ENCODE peak calls at places on chromosomes 1 and 21, in five cellular contexts. O is GM20000, T is prostate gland, M is PC-3, D is thoracic aorta. G is an unnamed sample.

GRCh38 chr1:231699769-231700168 is 73.2 kb downstream of the DISC1 start:
- DNase-seq in O (no peak), T (no peak), M (no peak), D (no peak), G (no peak)

GRCh38 chr1:248926401-248927182 is 20.6 kb downstream of the PGBD2 start:
- DNase-seq in O (peak), T (no peak), M (peak), D (no peak), G (no peak)

GRCh38 chr1:21762022-21762404 is 20.9 kb downstream of the USP48 start:
- DNase-seq in O (peak), T (no peak), M (no peak), D (no peak), G (no peak)

GRCh38 chr1:159171688-159172501 is 480 bp downstream of the CADM3 start:
- DNase-seq in O (no peak), T (no peak), M (no peak), D (no peak), G (no peak)

GRCh38 chr1:24122776-24123175 is 10.8 kb upstream of the MYOM3 start:
- DNase-seq in O (no peak), T (no peak), M (no peak), D (no peak), G (no peak)

GRCh38 chr1:92749024-92749634 is 35.8 kb downstream of the EVI5 start:
- DNase-seq in O (peak), T (peak), M (peak), D (no peak), G (peak)

GRCh38 chr21:45019076-45019886 is 55.1 kb upstream of the ADARB1 start:
- DNase-seq in O (no peak), T (no peak), M (no peak), D (no peak), G (no peak)

GRCh38 chr21:44901391-44902074 is 19.2 kb downstream of the ITGB2 start:
- DNase-seq in O (no peak), T (no peak), M (no peak), D (no peak), G (no peak)

DNA sequence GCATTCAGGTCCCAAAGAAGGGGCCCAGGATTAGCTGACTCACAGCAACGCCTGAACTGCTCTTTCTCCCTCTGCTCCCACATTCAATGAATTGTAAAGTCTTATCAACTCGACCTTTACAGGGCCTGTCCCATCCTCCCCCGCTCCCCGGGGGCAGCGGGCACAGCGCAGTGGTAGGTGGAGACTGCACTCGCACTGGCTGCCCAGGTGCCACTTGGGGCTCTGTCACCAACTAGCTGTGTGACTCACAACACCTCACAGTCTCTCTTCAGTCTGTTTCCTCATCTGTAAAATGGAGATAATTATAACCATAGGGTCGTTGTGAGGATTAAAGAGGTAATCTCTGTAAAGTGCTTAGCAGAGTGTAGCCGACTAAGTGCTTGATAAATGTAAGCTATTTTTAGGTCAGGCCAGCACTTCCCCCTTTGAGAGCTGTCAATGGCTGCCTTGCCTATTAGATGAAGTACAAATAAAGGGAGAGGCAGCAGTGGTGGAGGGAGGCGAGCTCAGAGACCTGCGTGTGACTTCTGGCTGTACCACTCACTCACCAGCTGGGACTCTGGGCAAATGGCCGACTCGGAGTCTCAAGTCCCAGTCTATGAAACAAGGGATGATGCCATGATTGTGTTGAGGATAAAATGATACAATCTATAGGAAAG is 681 bp upstream of the MYBPHL start:
- DNase-seq in O (no peak), T (no peak), M (no peak), D (no peak), G (no peak)
- TF ChIP-seq CTCF in O (no peak), T (no peak), M (no peak), D (no peak), G (no peak)

GRCh38 chr1:14552246-14552970 is 46.1 kb upstream of the KAZN start:
- DNase-seq in O (no peak), T (no peak), M (no peak), D (no peak), G (no peak)

GRCh38 chr1:14553711-14554110 is 44.8 kb upstream of the KAZN start:
- DNase-seq in O (no peak), T (no peak), M (no peak), D (no peak), G (no peak)

GRCh38 chr1:14545422-14546025 is 53.0 kb upstream of the KAZN start:
- DNase-seq in O (no peak), T (no peak), M (no peak), D (no peak), G (no peak)

GRCh38 chr1:14549897-14550635 is 48.4 kb upstream of the KAZN start:
- DNase-seq in O (no peak), T (no peak), M (no peak), D (no peak), G (no peak)
- TF ChIP-seq CTCF in O (no peak), T (no peak), M (peak), D (no peak), G (no peak)

DNA sequence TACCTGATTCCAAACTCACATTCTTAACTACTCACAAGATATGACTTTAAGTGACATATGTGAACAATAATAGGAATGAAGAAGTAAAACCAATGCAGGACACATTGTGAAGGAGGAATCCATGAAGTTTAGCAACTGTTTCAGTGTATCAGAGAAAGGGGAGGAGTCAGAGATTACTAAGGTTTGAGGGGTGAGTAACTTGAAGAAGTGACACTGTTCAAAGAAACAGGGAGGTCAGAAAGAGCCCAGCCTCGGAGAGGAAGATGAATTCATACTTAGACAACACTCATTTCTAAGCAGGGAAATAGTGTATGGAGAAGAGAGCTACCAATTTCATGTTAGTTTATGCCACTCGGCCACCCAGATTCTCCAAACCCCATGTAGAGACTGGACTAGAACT is 28.1 kb upstream of the RPF1 start:
- DNase-seq in O (no peak), T (no peak), M (peak), D (no peak), G (no peak)
- TF ChIP-seq CTCF in O (no peak), T (no peak), M (no peak), D (no peak), G (no peak)

GRCh38 chr1:236523704-236524141 is at the start of gene LGALS8:
- DNase-seq in O (peak), T (peak), M (peak), D (peak), G (peak)
- TF ChIP-seq CTCF in O (no peak), T (no peak), M (no peak), D (no peak), G (no peak)

DNA sequence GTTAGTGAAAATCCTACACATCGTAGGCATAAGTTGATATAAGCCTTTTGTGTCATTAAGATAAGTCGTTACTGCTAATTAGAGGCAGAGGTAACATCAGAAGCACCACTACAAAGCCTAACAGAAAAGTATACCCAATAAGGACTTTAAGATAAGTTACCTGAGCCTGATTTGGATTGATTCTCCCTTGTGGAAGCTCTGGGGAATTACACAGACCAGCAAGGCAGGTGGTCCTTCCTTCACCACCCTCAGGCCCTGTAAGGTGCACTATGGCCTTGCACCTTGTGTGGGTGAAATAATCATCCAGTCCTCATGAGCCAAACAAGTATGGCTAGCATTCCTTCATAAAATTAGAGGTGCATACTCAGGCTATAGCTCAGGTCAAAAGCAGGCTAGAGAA is 166.7 kb upstream of the CHRM3 start:
- DNase-seq in O (no peak), T (no peak), M (no peak), D (no peak), G (no peak)
- TF ChIP-seq CTCF in O (no peak), T (no peak), M (no peak), D (no peak), G (no peak)

DNA sequence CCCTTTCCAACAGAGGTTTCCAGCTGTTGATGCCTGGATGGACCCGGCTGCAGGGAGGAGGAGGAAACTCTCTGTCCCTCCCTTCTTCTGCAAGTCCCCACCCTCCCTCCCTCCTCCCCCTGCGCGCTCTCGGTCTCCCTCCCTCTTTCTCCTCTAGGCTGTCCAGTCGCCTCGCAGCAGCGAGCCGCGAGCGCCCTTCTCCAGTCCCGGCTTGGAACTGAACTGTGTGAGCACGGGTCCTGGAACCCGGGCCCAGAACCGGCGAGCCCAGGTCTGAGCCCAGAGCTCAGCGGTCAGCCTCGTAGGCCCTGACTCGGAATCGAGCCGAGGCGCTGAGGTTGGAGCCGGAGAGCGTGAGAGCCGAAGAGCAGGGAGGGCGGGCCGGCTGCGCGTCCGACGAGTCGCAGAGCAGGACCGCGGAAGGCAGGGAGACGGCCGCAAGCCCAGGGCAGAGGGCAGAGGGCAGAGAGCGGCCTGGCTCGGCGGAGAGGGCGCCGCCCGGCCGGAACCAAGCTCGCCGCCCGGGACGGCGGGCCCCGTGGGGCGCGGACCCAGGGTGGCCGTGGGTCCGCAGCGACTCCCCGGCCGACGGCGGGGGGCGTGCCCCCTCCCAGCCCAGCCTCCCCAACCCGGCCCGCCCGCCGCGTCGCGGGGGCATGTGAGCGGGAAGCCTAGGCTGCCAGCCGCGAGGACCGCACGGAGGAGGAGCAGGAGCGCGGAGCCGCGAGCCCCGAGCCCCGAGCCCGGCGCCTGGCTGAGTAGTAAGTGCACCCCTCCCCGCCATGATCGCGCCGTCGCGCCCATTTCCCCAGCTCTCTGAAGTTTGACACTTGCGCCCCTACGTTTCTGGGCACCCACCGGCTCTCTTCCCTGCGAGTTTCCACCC is at the start of gene SOX13:
- DNase-seq in O (no peak), T (peak), M (peak), D (no peak), G (peak)
- TF ChIP-seq CTCF in O (no peak), T (peak), M (peak), D (peak), G (peak)

GRCh38 chr1:220800262-220800661 is 13.5 kb downstream of the MTARC1 start:
- DNase-seq in O (no peak), T (no peak), M (no peak), D (no peak), G (no peak)

GRCh38 chr1:220807726-220808125 is 21.0 kb downstream of the MTARC1 start:
- DNase-seq in O (no peak), T (no peak), M (no peak), D (no peak), G (no peak)

GRCh38 chr1:220806408-220806807 is 19.7 kb downstream of the MTARC1 start:
- DNase-seq in O (no peak), T (no peak), M (no peak), D (no peak), G (no peak)

GRCh38 chr1:220803401-220804201 is 16.9 kb downstream of the MTARC1 start:
- DNase-seq in O (no peak), T (no peak), M (peak), D (no peak), G (peak)

DNA sequence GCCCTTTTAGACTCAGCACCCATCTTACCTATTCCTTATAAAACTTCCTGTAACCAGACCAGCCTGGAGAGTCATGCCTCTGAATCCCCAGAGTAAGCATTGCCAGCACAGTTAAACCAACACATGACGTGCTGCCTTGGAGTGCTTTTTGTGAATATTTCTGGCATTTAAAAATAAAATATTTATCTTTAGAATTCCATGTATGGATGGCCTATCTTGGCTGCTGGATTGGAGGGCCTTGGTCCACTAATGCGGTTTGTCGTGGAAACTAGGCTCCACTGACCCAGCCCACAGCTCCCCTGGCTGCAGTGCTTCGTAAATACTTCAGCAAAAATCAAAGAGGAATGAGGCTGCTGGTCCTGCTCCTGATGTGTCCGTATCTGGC is 17.5 kb downstream of the MTARC1 start:
- DNase-seq in O (no peak), T (no peak), M (no peak), D (no peak), G (no peak)
- TF ChIP-seq CTCF in O (no peak), T (no peak), M (no peak), D (no peak), G (no peak)

DNA sequence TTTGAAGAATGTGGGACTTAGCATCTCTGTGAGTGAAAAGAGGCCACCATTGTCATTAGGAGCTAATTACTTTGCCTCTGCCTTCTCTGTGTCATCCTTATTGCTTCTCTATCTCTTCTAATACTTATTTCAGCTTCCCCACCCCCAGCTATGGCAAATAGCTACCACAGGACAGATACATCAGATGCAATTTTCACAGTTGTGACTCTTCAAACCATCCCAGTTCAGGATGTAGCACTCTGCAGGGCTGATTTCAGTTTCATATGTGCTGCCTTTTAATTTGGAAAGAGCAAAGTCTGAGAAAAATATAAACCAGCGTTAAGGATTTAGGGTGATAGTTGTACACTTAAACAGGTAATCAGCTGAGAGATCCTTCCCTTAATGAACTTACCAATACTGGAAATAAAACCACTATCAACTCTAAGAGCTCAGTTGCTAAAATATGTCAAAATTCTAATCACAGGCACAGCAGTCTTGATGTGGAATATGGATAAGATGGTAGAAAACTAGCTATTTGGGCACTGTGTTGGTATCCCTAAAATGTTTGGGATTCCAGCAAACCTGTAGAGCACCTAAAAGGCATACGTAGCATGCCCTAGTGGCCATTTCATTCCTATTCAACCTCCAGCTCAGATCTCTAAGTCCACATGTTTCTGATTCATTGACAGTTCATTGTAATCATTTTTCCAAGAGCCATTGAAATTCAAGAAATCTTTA is 148.4 kb downstream of the SYT2 start:
- DNase-seq in O (no peak), T (no peak), M (no peak), D (no peak), G (no peak)
- TF ChIP-seq CTCF in O (no peak), T (no peak), M (no peak), D (peak), G (no peak)